ENCODE peak calls at places on chromosome 12, in eight cellular contexts. X is ELR; R is stimulated activated CD8-positive, alpha-beta memory T cell treated with anti-CD3 and anti-CD28 coated beads, Interleukin-4, amount 100 ng/mL, for 24 hours; J is activated naive CD4-positive, alpha-beta T cell treated with anti-CD3 and anti-CD28 coated beads for 36 hours; C is GM04504; W is Kasumi-1; Z is GM18507; Y is A172. H is an unnamed sample.

GRCh38 chr12:64395739-64396138 is 5.2 kb upstream of the C12orf56 start:
- DNase-seq in C (no peak), Y (no peak), R (no peak), J (no peak), Z (no peak), X (no peak), W (no peak), H (peak; percentile 31)

GRCh38 chr12:1083086-1083887 is 92.3 kb downstream of the ERC1 start:
- DNase-seq in Z (no peak), X (no peak), W (no peak), C (no peak), Y (no peak), J (no peak), R (no peak), H (no peak)

GRCh38 chr12:88420460-88420859 is 159.8 kb downstream of the KITLG start:
- DNase-seq in R (no peak), C (peak; percentile 88), J (no peak), Z (no peak), Y (peak; percentile 67), W (no peak), X (peak; percentile 95), H (peak; percentile 90)

GRCh38 chr12:51901881-51902280 is 5.4 kb upstream of the ACVRL1 start:
- DNase-seq in C (no peak), Z (no peak), W (no peak), R (no peak), X (no peak), J (no peak), Y (no peak), H (no peak)

GRCh38 chr12:6613015-6613775 is 6.0 kb upstream of the CHD4 start:
- DNase-seq in C (no peak), J (peak; percentile 38), R (no peak), X (peak; percentile 72), Y (peak; percentile 86), W (peak; percentile 92), Z (no peak), H (peak; percentile 88)

GRCh38 chr12:100123316-100124095 is 19.2 kb downstream of the BLTP3B start:
- DNase-seq in R (no peak), W (no peak), J (no peak), C (no peak), X (no peak), Y (no peak), Z (no peak), H (peak; percentile 21)

GRCh38 chr12:114767906-114768697 is 84.1 kb upstream of the TBX3 start:
- DNase-seq in J (no peak), C (no peak), Y (peak; percentile 8), X (no peak), Z (no peak), R (no peak), W (no peak), H (no peak)

GRCh38 chr12:94770777-94771176 is 120.4 kb upstream of the TMCC3 start:
- DNase-seq in Y (no peak), J (no peak), C (no peak), W (no peak), Z (no peak), X (no peak), R (no peak), H (no peak)

GRCh38 chr12:14954269-14954668 is 7.1 kb downstream of the ARHGDIB start:
- DNase-seq in W (peak; percentile 6), C (no peak), Z (no peak), Y (no peak), J (peak; percentile 53), R (no peak), X (no peak), H (no peak)

GRCh38 chr12:108207791-108208730 is 79.0 kb downstream of the WSCD2 start:
- DNase-seq in Z (no peak), X (no peak), Y (no peak), R (no peak), W (no peak), C (no peak), J (no peak), H (no peak)

GRCh38 chr12:70661762-70662161 is 24.5 kb upstream of the PTPRB start:
- DNase-seq in Y (peak; percentile 92), C (peak; percentile 74), X (peak; percentile 95), Z (no peak), W (no peak), R (no peak), J (no peak), H (peak; percentile 6)

GRCh38 chr12:6735448-6736191 is 11.8 kb downstream of the COPS7A start:
- DNase-seq in Z (no peak), R (no peak), W (peak; percentile 8), X (peak; percentile 65), J (peak; percentile 72), C (peak; percentile 32), Y (peak; percentile 38), H (peak; percentile 58)

GRCh38 chr12:8780389-8780788 is 42.0 kb upstream of the A2ML1 start:
- DNase-seq in Z (no peak), R (no peak), C (peak; percentile 9), W (peak; percentile 47), J (peak; percentile 6), X (peak; percentile 36), Y (peak; percentile 10), H (peak; percentile 38)

GRCh38 chr12:13182881-13183280 is 13.6 kb upstream of the EMP1 start:
- DNase-seq in Z (no peak), X (no peak), J (no peak), R (no peak), W (no peak), Y (no peak), C (no peak), H (no peak)

GRCh38 chr12:62698701-62699101 is 232.1 kb downstream of the MON2 start:
- DNase-seq in Y (peak; percentile 58), Z (no peak), X (peak; percentile 78), R (no peak), C (no peak), W (no peak), J (no peak), H (peak; percentile 85)

GRCh38 chr12:104370989-104371870 is 67.7 kb downstream of the EID3 start:
- DNase-seq in J (no peak), Y (peak; percentile 92), R (no peak), Z (no peak), X (peak; percentile 84), C (no peak), W (no peak), H (peak; percentile 80)

GRCh38 chr12:8709124-8709830 is 11.5 kb downstream of the RIMKLB start:
- DNase-seq in J (no peak), X (peak; percentile 5), W (no peak), Z (no peak), R (no peak), C (peak; percentile 27), Y (no peak), H (peak; percentile 20)

H was measured in fibroblast of lung.